ENCODE peak calls at places on chromosomes 12 and 14, in six cellular contexts. One of them, this sample, is unnamed.

GRCh38 chr14:75339059-75339458 is 60.4 kb downstream of the FOS start:
- DNase-seq in cardiac muscle cell: no peak
- DNase-seq in sciatic nerve: no peak
- DNase-seq in LoVo: no peak
- DNase-seq in G401: no peak
- DNase-seq in CD4-positive, alpha-beta T cell: no peak
- DNase-seq in this sample: no peak

GRCh38 chr14:23052671-23053070 is 4.6 kb downstream of the CDH24 start:
- DNase-seq in cardiac muscle cell: no peak
- DNase-seq in sciatic nerve: no peak
- DNase-seq in LoVo: no peak
- DNase-seq in G401: no peak
- DNase-seq in CD4-positive, alpha-beta T cell: no peak
- DNase-seq in this sample: no peak

GRCh38 chr12:52873832-52874572 is 25.2 kb upstream of the KRT78 start:
- DNase-seq in cardiac muscle cell: peak; percentile 67
- DNase-seq in sciatic nerve: peak; percentile 93
- DNase-seq in LoVo: peak; percentile 99
- DNase-seq in G401: no peak
- DNase-seq in CD4-positive, alpha-beta T cell: peak; percentile 44
- DNase-seq in this sample: peak; percentile 26

GRCh38 chr12:22765731-22766130 is 140.8 kb downstream of the ETNK1 start:
- DNase-seq in cardiac muscle cell: no peak
- DNase-seq in sciatic nerve: no peak
- DNase-seq in LoVo: no peak
- DNase-seq in G401: no peak
- DNase-seq in CD4-positive, alpha-beta T cell: no peak
- DNase-seq in this sample: no peak

GRCh38 chr12:15701212-15701611 is 88.0 kb downstream of the EPS8 start:
- DNase-seq in cardiac muscle cell: no peak
- DNase-seq in sciatic nerve: no peak
- DNase-seq in LoVo: peak; percentile 75
- DNase-seq in G401: no peak
- DNase-seq in CD4-positive, alpha-beta T cell: no peak
- DNase-seq in this sample: no peak

GRCh38 chr14:52124791-52125661 is 56.2 kb upstream of the NID2 start:
- DNase-seq in cardiac muscle cell: no peak
- DNase-seq in sciatic nerve: no peak
- DNase-seq in LoVo: no peak
- DNase-seq in G401: no peak
- DNase-seq in CD4-positive, alpha-beta T cell: no peak
- DNase-seq in this sample: no peak

GRCh38 chr14:75649773-75650172 is 10.9 kb downstream of the ERG28 start:
- DNase-seq in cardiac muscle cell: no peak
- DNase-seq in sciatic nerve: no peak
- DNase-seq in LoVo: no peak
- DNase-seq in G401: no peak
- DNase-seq in CD4-positive, alpha-beta T cell: no peak
- DNase-seq in this sample: no peak

GRCh38 chr14:34997762-34998161 is 15.0 kb downstream of the SRP54 start:
- DNase-seq in cardiac muscle cell: no peak
- DNase-seq in sciatic nerve: no peak
- DNase-seq in LoVo: no peak
- DNase-seq in G401: peak; percentile 43
- DNase-seq in CD4-positive, alpha-beta T cell: no peak
- DNase-seq in this sample: no peak

GRCh38 chr14:70441641-70442040 is 10.3 kb upstream of the ADAM21 start:
- DNase-seq in cardiac muscle cell: no peak
- DNase-seq in sciatic nerve: no peak
- DNase-seq in LoVo: no peak
- DNase-seq in G401: no peak
- DNase-seq in CD4-positive, alpha-beta T cell: no peak
- DNase-seq in this sample: no peak

GRCh38 chr12:48765753-48766162 is 23.1 kb downstream of the ADCY6 start:
- DNase-seq in cardiac muscle cell: no peak
- DNase-seq in sciatic nerve: no peak
- DNase-seq in LoVo: no peak
- DNase-seq in G401: no peak
- DNase-seq in CD4-positive, alpha-beta T cell: no peak
- DNase-seq in this sample: no peak

GRCh38 chr12:121499929-121500793 is 80.7 kb downstream of the KDM2B start:
- DNase-seq in cardiac muscle cell: peak; percentile 77
- DNase-seq in sciatic nerve: peak; percentile 90
- DNase-seq in LoVo: peak; percentile 83
- DNase-seq in G401: peak; percentile 86
- DNase-seq in CD4-positive, alpha-beta T cell: peak; percentile 71
- DNase-seq in this sample: peak; percentile 66

GRCh38 chr12:105954891-105955607 is 183.7 kb downstream of the NUAK1 start:
- DNase-seq in cardiac muscle cell: peak; percentile 37
- DNase-seq in sciatic nerve: no peak
- DNase-seq in LoVo: no peak
- DNase-seq in G401: no peak
- DNase-seq in CD4-positive, alpha-beta T cell: no peak
- DNase-seq in this sample: no peak

GRCh38 chr12:47082283-47082962 is 2.7 kb upstream of the AMIGO2 start:
- DNase-seq in cardiac muscle cell: no peak
- DNase-seq in sciatic nerve: no peak
- DNase-seq in LoVo: no peak
- DNase-seq in G401: peak; percentile 64
- DNase-seq in CD4-positive, alpha-beta T cell: no peak
- DNase-seq in this sample: no peak

GRCh38 chr12:70314145-70314544 is 51.9 kb upstream of the KCNMB4 start:
- DNase-seq in cardiac muscle cell: no peak
- DNase-seq in sciatic nerve: no peak
- DNase-seq in LoVo: no peak
- DNase-seq in G401: no peak
- DNase-seq in CD4-positive, alpha-beta T cell: no peak
- DNase-seq in this sample: no peak

GRCh38 chr12:24012528-24012927 is 63.1 kb upstream of the SOX5 start:
- DNase-seq in cardiac muscle cell: no peak
- DNase-seq in sciatic nerve: no peak
- DNase-seq in LoVo: no peak
- DNase-seq in G401: no peak
- DNase-seq in CD4-positive, alpha-beta T cell: no peak
- DNase-seq in this sample: no peak

GRCh38 chr14:59268011-59268410 is 79.5 kb downstream of the DAAM1 start:
- DNase-seq in cardiac muscle cell: no peak
- DNase-seq in sciatic nerve: no peak
- DNase-seq in LoVo: no peak
- DNase-seq in G401: no peak
- DNase-seq in CD4-positive, alpha-beta T cell: no peak
- DNase-seq in this sample: no peak

GRCh38 chr12:701896-702539 is 38.8 kb upstream of the NINJ2 start:
- DNase-seq in cardiac muscle cell: no peak
- DNase-seq in sciatic nerve: no peak
- DNase-seq in LoVo: no peak
- DNase-seq in G401: no peak
- DNase-seq in CD4-positive, alpha-beta T cell: no peak
- DNase-seq in this sample: no peak

GRCh38 chr14:24179961-24180726 is 8.3 kb downstream of the REC8 start:
- DNase-seq in cardiac muscle cell: no peak
- DNase-seq in sciatic nerve: no peak
- DNase-seq in LoVo: no peak
- DNase-seq in G401: peak; percentile 61
- DNase-seq in CD4-positive, alpha-beta T cell: no peak
- DNase-seq in this sample: no peak